ENCODE peak calls at places on chromosomes 2 and 18, in four cellular contexts. P, H, I and A are unnamed samples.
A peak's percentile ranks its signal among the peaks of the same experiment; 100 is the strongest.

GRCh38 chr18:25067291-25068050 is 284.5 kb downstream of the ZNF521 start:
- DNase-seq in P (no peak), H (no peak), I (no peak), A (no peak)

GRCh38 chr18:54209471-54210180 is 14.8 kb downstream of the MBD2 start:
- DNase-seq in P (no peak), H (peak; percentile 56), I (no peak), A (no peak)

GRCh38 chr2:239825705-239825979 is 199.5 kb downstream of the NDUFA10 start:
- DNase-seq in P (no peak), H (no peak), I (no peak), A (no peak)

GRCh38 chr2:45964226-45964841 is 312.9 kb downstream of the PRKCE start:
- DNase-seq in P (no peak), H (peak; percentile 63), I (no peak), A (no peak)

GRCh38 chr2:172736419-172737174 is 952 bp downstream of the RAPGEF4 start:
- DNase-seq in P (peak; percentile 35), H (no peak), I (no peak), A (peak; percentile 39)

GRCh38 chr2:25250331-25251031 is 82.1 kb upstream of the POMC start:
- DNase-seq in P (peak; percentile 48), H (no peak), I (peak; percentile 27), A (peak; percentile 62)

GRCh38 chr2:113407446-113408099 is 29.9 kb upstream of the ZNG1B start:
- DNase-seq in P (no peak), H (peak; percentile 52), I (no peak), A (peak; percentile 62)

GRCh38 chr2:50613161-50613560 is 418.8 kb downstream of the NRXN1 start:
- DNase-seq in P (no peak), H (no peak), I (no peak), A (no peak)

GRCh38 chr2:222912117-222912516 is 51.3 kb downstream of the ACSL3 start:
- DNase-seq in P (no peak), H (no peak), I (peak; percentile 81), A (no peak)

GRCh38 chr2:171595896-171596295 is 73.6 kb downstream of the CYBRD1 start:
- DNase-seq in P (no peak), H (peak; percentile 85), I (no peak), A (no peak)

GRCh38 chr18:58216071-58216471 is 172.0 kb downstream of the NEDD4L start:
- DNase-seq in P (no peak), H (peak; percentile 77), I (no peak), A (peak; percentile 84)

GRCh38 chr2:27891820-27892105 is 1.2 kb downstream of the BABAM2 start:
- DNase-seq in P (no peak), H (no peak), I (no peak), A (no peak)

GRCh38 chr2:66481100-66481549 is 46.2 kb downstream of the MEIS1 start:
- DNase-seq in P (peak; percentile 68), H (peak; percentile 7), I (peak; percentile 75), A (peak; percentile 78)

GRCh38 chr2:47654790-47655562 is 128.0 kb upstream of the MSH6 start:
- DNase-seq in P (peak; percentile 23), H (no peak), I (no peak), A (peak; percentile 51)

GRCh38 chr2:122704109-122704563 is 948.7 kb downstream of the TSN start:
- DNase-seq in P (no peak), H (peak; percentile 4), I (peak; percentile 78), A (no peak)

GRCh38 chr2:15223887-15224286 is 337.2 kb downstream of the NBAS start:
- DNase-seq in P (no peak), H (peak; percentile 84), I (no peak), A (no peak)